ENCODE peak calls at places on chromosomes 6 and 20, in five cellular contexts. One of them, this sample, is unnamed.
A peak's percentile ranks its signal among the peaks of the same experiment; 100 is the strongest.

GRCh38 chr6:45713981-45714685 is 301.5 kb downstream of the CLIC5 start:
- DNase-seq in body of pancreas: no peak
- DNase-seq in uterus: no peak
- DNase-seq in IMR-90: no peak
- DNase-seq in Peyer's patch: no peak
- DNase-seq in this sample: no peak

GRCh38 chr6:39688494-39688893 is 36.7 kb downstream of the KIF6 start:
- DNase-seq in IMR-90: peak; percentile 71
- DNase-seq in Peyer's patch: no peak
- DNase-seq in uterus: no peak
- DNase-seq in body of pancreas: no peak
- DNase-seq in this sample: no peak

GRCh38 chr6:39203804-39204495 is 25.3 kb downstream of the KCNK5 start:
- DNase-seq in body of pancreas: peak; percentile 74
- DNase-seq in uterus: no peak
- DNase-seq in IMR-90: no peak
- DNase-seq in Peyer's patch: no peak
- DNase-seq in this sample: peak; percentile 34

GRCh38 chr6:83062225-83062624 is 3.4 kb downstream of the UBE3D start:
- DNase-seq in IMR-90: peak; percentile 67
- DNase-seq in Peyer's patch: no peak
- DNase-seq in uterus: no peak
- DNase-seq in body of pancreas: no peak
- DNase-seq in this sample: no peak

GRCh38 chr20:40424695-40425094 is 264.3 kb downstream of the MAFB start:
- DNase-seq in Peyer's patch: no peak
- DNase-seq in IMR-90: no peak
- DNase-seq in body of pancreas: no peak
- DNase-seq in uterus: no peak
- DNase-seq in this sample: no peak

GRCh38 chr6:45480697-45481415 is 103.1 kb upstream of the SUPT3H start:
- DNase-seq in body of pancreas: no peak
- DNase-seq in IMR-90: no peak
- DNase-seq in Peyer's patch: no peak
- DNase-seq in uterus: no peak
- DNase-seq in this sample: no peak

GRCh38 chr20:18679020-18679419 is 91.2 kb downstream of the DTD1 start:
- DNase-seq in IMR-90: peak; percentile 39
- DNase-seq in body of pancreas: peak; percentile 17
- DNase-seq in uterus: no peak
- DNase-seq in Peyer's patch: no peak
- DNase-seq in this sample: no peak

GRCh38 chr6:15946701-15947390 is 182.0 kb upstream of the MYLIP start:
- DNase-seq in Peyer's patch: no peak
- DNase-seq in uterus: no peak
- DNase-seq in body of pancreas: no peak
- DNase-seq in IMR-90: no peak
- DNase-seq in this sample: no peak

GRCh38 chr6:122589115-122589514 is 21.1 kb upstream of the PKIB start:
- DNase-seq in uterus: no peak
- DNase-seq in body of pancreas: no peak
- DNase-seq in IMR-90: no peak
- DNase-seq in Peyer's patch: no peak
- DNase-seq in this sample: no peak

GRCh38 chr6:95614094-95614493 is 36.8 kb downstream of the MANEA start:
- DNase-seq in IMR-90: peak; percentile 36
- DNase-seq in Peyer's patch: no peak
- DNase-seq in body of pancreas: no peak
- DNase-seq in uterus: no peak
- DNase-seq in this sample: no peak

GRCh38 chr6:81856872-81857271 is 104.4 kb upstream of the TENT5A start:
- DNase-seq in body of pancreas: no peak
- DNase-seq in uterus: no peak
- DNase-seq in Peyer's patch: no peak
- DNase-seq in IMR-90: no peak
- DNase-seq in this sample: no peak

GRCh38 chr20:32333988-32334885 is 23.9 kb upstream of the ASXL1 start:
- DNase-seq in Peyer's patch: peak; percentile 40
- DNase-seq in IMR-90: no peak
- DNase-seq in uterus: peak; percentile 25
- DNase-seq in body of pancreas: peak; percentile 76
- DNase-seq in this sample: no peak

DNA sequence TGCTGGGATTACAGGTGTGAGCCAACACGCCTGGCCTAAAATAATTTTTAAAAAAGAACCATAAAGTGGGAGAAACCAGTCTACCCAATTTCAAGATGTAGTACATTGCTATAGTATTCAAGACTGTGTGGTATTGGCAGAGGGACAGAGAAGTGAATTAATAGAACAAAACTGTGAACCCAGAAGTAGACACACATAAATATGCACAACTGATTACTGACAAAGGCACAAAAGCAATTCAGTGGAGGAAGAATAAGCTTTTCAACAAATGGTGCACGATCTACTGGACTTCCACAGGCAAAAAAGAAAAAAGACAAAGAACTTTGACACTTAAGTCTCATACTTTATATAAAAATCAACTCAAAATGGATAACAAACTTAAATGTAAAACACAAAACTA is 15.5 kb downstream of the ZBTB2 start:
- DNase-seq in uterus: no peak
- DNase-seq in body of pancreas: no peak
- DNase-seq in IMR-90: no peak
- DNase-seq in Peyer's patch: no peak
- DNase-seq in this sample: no peak
- TF ChIP-seq POLR2A in uterus: no peak
- TF ChIP-seq POLR2A in body of pancreas: no peak
- TF ChIP-seq POLR2A in IMR-90: no peak
- TF ChIP-seq POLR2A in Peyer's patch: no peak
- TF ChIP-seq POLR2A in this sample: no peak

DNA sequence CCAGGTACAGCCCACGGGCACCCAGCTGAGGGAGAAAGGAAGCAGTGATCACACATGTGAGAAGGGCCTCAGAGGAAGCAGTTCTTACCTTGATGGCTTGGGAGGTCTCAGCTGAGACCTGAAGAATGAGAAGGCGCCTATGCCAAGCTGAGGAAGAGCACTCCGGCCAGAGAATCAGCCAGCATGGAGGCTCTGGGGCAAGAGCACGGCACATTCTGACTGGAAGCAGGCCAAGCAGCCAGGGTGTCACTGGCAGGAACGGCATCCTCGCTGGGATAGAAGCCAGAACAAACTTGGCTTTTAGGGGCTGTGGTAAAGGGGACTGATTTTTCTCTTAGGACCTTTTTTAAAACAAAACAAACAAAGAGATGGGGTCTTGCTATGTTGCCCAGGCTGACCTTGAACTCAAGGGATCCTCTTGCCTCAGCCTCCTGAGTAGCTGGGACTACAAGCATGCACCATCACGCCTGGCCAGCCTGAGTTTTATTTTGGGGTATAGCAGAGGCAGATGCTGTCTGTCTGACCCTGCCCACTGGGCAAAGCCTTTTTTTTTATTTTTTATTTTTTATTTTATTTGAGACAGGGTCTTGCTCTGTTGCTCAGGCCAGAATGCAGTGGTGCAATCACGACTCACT is 17.6 kb downstream of the GHRH start:
- DNase-seq in IMR-90: no peak
- DNase-seq in body of pancreas: peak; percentile 35
- DNase-seq in uterus: no peak
- DNase-seq in Peyer's patch: no peak
- DNase-seq in this sample: no peak
- TF ChIP-seq POLR2A in IMR-90: no peak
- TF ChIP-seq POLR2A in body of pancreas: no peak
- TF ChIP-seq POLR2A in uterus: no peak
- TF ChIP-seq POLR2A in Peyer's patch: no peak
- TF ChIP-seq POLR2A in this sample: no peak

GRCh38 chr20:2101935-2102584 is 433 bp downstream of the STK35 start:
- DNase-seq in IMR-90: peak; percentile 91
- DNase-seq in body of pancreas: peak; percentile 92
- DNase-seq in uterus: peak; percentile 92
- DNase-seq in Peyer's patch: peak; percentile 89
- DNase-seq in this sample: peak; percentile 83
- TF ChIP-seq POLR2A in IMR-90: peak; percentile 46
- TF ChIP-seq POLR2A in body of pancreas: peak; percentile 30
- TF ChIP-seq POLR2A in uterus: no peak
- TF ChIP-seq POLR2A in Peyer's patch: peak; percentile 39
- TF ChIP-seq POLR2A in this sample: peak; percentile 13

GRCh38 chr20:20721489-20721888 is 9.0 kb upstream of the RALGAPA2 start:
- DNase-seq in IMR-90: no peak
- DNase-seq in Peyer's patch: no peak
- DNase-seq in body of pancreas: no peak
- DNase-seq in uterus: no peak
- DNase-seq in this sample: no peak

GRCh38 chr20:20719411-20719810 is 7.0 kb upstream of the RALGAPA2 start:
- DNase-seq in Peyer's patch: no peak
- DNase-seq in body of pancreas: no peak
- DNase-seq in uterus: no peak
- DNase-seq in IMR-90: no peak
- DNase-seq in this sample: no peak

GRCh38 chr20:20720158-20720557 is 7.7 kb upstream of the RALGAPA2 start:
- DNase-seq in uterus: no peak
- DNase-seq in body of pancreas: no peak
- DNase-seq in Peyer's patch: no peak
- DNase-seq in IMR-90: no peak
- DNase-seq in this sample: no peak
- TF ChIP-seq POLR2A in uterus: no peak
- TF ChIP-seq POLR2A in body of pancreas: no peak
- TF ChIP-seq POLR2A in Peyer's patch: no peak
- TF ChIP-seq POLR2A in IMR-90: no peak
- TF ChIP-seq POLR2A in this sample: no peak

GRCh38 chr6:136464874-136465273 is 85.3 kb downstream of the MAP7 start:
- DNase-seq in uterus: no peak
- DNase-seq in IMR-90: no peak
- DNase-seq in Peyer's patch: no peak
- DNase-seq in body of pancreas: no peak
- DNase-seq in this sample: no peak
- TF ChIP-seq POLR2A in uterus: no peak
- TF ChIP-seq POLR2A in IMR-90: no peak
- TF ChIP-seq POLR2A in Peyer's patch: no peak
- TF ChIP-seq POLR2A in body of pancreas: no peak
- TF ChIP-seq POLR2A in this sample: no peak

This sample was measured in H54.